ENCODE peak calls at places on chromosomes 3 and 15, in six cellular contexts. X is psoas muscle, R is fibroblast of lung, P is cardiac muscle cell, S is Caco-2, U is Karpas-422. D is an unnamed sample. For H3K36me3, the result is how much of the 10 kb centered on the place peaks cover.

GRCh38 chr3:166283856-166284255 is 446.6 kb upstream of the BCHE start:
- DNase-seq in U (no peak), S (no peak), P (peak), R (peak), X (no peak), D (no peak)

GRCh38 chr15:69056365-69056764 is 41.9 kb downstream of the NOX5 start:
- DNase-seq in S (peak), X (no peak), P (no peak), R (no peak), U (no peak), D (no peak)

GRCh38 chr3:24048843-24049242 is 103.8 kb downstream of the NR1D2 start:
- DNase-seq in P (peak), X (no peak), R (no peak), U (no peak), S (no peak), D (no peak)

GRCh38 chr3:81024560-81024959 is 736.9 kb downstream of the GBE1 start:
- DNase-seq in R (no peak), X (no peak), P (no peak), S (no peak), U (peak), D (no peak)

GRCh38 chr3:85939026-85939616 is 980.3 kb downstream of the CADM2 start:
- DNase-seq in U (no peak), R (peak), P (no peak), S (no peak), X (no peak), D (no peak)

GRCh38 chr15:88219623-88220022 is 36.9 kb downstream of the NTRK3 start:
- DNase-seq in U (no peak), P (no peak), X (no peak), S (no peak), R (no peak), D (no peak)

GRCh38 chr3:156688849-156689452 is 14.6 kb downstream of the TIPARP start:
- DNase-seq in R (no peak), X (no peak), P (no peak), U (no peak), S (no peak), D (no peak)

GRCh38 chr3:119084371-119085069 is 49.9 kb upstream of the IGSF11 start:
- DNase-seq in P (no peak), U (no peak), S (no peak), R (no peak), X (no peak), D (no peak)

GRCh38 chr3:171791695-171792082 is 18.6 kb downstream of the PLD1 start:
- DNase-seq in S (no peak), U (no peak), P (peak), X (no peak), R (peak), D (no peak)

GRCh38 chr15:50471072-50471471 is 46.9 kb downstream of the USP8 start:
- DNase-seq in U (no peak), X (no peak), R (no peak), P (no peak), S (no peak), D (no peak)

GRCh38 chr15:90530250-90531051 is 728 bp downstream of the CRTC3 start:
- DNase-seq in R (peak), S (peak), U (peak), X (peak), P (peak), D (peak)

GRCh38 chr15:53328341-53328740 is 431.1 kb downstream of the WDR72 start:
- DNase-seq in S (no peak), R (no peak), X (no peak), U (no peak), P (no peak), D (no peak)

GRCh38 chr15:25947336-25948080 is 84.4 kb upstream of the ATP10A start:
- DNase-seq in P (no peak), X (no peak), S (peak), R (no peak), U (no peak), D (no peak)

GRCh38 chr3:146222204-146223046 is 28.5 kb downstream of the PLSCR4 start:
- DNase-seq in R (peak), P (peak), X (no peak), S (peak), U (no peak), D (no peak)

GRCh38 chr15:26503998-26504397 is 268.9 kb downstream of the GABRB3 start:
- DNase-seq in P (no peak), U (no peak), R (no peak), X (no peak), S (no peak), D (no peak)

GRCh38 chr15:29029651-29030195 is 143.9 kb downstream of the APBA2 start:
- DNase-seq in S (no peak), X (no peak), U (no peak), P (no peak), R (no peak), D (no peak)
- H3K4me3 ChIP-seq in S (no peak), X (no peak), U (no peak), P (no peak), R (no peak), D (no peak)

GRCh38 chr3:15253023-15253697 is 47.1 kb downstream of the CAPN7 start:
- DNase-seq in R (no peak), U (no peak), P (no peak), S (no peak), X (no peak), D (no peak)

GRCh38 chr3:15260531-15260930 is 54.5 kb downstream of the CAPN7 start:
- DNase-seq in X (no peak), R (no peak), S (no peak), U (no peak), P (no peak), D (no peak)

GRCh38 chr3:15256861-15257341 is 50.9 kb downstream of the CAPN7 start:
- DNase-seq in P (no peak), S (no peak), U (no peak), R (no peak), X (no peak), D (no peak)

GRCh38 chr3:15258720-15259119 is 52.7 kb downstream of the CAPN7 start:
- DNase-seq in S (no peak), R (no peak), U (no peak), X (no peak), P (no peak), D (no peak)

DNA sequence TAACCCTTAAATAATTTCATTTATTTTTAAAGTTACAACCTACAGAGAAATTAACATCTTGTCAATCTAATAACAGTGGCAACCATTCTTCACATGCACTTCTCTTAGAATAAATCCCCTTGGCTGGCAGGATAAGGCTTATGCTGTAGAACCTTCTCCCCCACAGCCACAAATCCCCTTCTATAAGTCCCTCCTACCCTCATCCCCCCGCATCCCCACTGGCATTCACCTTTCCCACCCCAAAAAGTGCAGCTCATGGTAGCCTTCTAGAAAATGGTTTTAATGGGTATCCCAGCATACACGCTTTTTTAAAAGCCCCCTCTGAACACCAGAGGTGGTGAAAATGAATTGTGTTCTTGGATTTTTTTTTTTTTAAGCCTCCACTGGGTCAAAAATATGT is 49.2 kb downstream of the CAPN7 start:
- DNase-seq in R (no peak), S (no peak), U (no peak), X (no peak), P (no peak), D (no peak)
- H3K36me3 ChIP-seq in R (under half), S (under half), U (under half), X (half or more), P (under half), D (half or more)

GRCh38 chr15:98150531-98150930 is 190.0 kb downstream of the ARRDC4 start:
- DNase-seq in S (no peak), P (no peak), R (no peak), X (no peak), U (no peak), D (no peak)
- H3K4me3 ChIP-seq in S (no peak), P (no peak), R (no peak), X (no peak), U (no peak), D (no peak)

GRCh38 chr3:50095352-50095998 is 6.8 kb downstream of the RBM5 start:
- DNase-seq in R (no peak), P (no peak), U (no peak), S (no peak), X (no peak), D (no peak)
- H3K36me3 ChIP-seq in R (under half), P (half or more), U (half or more), S (under half), X (half or more), D (half or more)

GRCh38 chr3:12904951-12905315 is 63.6 kb upstream of the RPL32 start:
- DNase-seq in P (no peak), X (peak), R (no peak), U (no peak), S (no peak), D (no peak)

GRCh38 chr3:12906916-12907290 is 65.5 kb upstream of the RPL32 start:
- DNase-seq in P (no peak), U (no peak), X (no peak), S (no peak), R (no peak), D (no peak)

GRCh38 chr3:12903881-12904280 is 62.5 kb upstream of the RPL32 start:
- DNase-seq in X (no peak), S (no peak), R (no peak), U (no peak), P (no peak), D (no peak)

GRCh38 chr3:12906141-12906915 is 65.0 kb upstream of the RPL32 start:
- DNase-seq in P (no peak), U (no peak), R (no peak), X (no peak), S (no peak), D (no peak)

DNA sequence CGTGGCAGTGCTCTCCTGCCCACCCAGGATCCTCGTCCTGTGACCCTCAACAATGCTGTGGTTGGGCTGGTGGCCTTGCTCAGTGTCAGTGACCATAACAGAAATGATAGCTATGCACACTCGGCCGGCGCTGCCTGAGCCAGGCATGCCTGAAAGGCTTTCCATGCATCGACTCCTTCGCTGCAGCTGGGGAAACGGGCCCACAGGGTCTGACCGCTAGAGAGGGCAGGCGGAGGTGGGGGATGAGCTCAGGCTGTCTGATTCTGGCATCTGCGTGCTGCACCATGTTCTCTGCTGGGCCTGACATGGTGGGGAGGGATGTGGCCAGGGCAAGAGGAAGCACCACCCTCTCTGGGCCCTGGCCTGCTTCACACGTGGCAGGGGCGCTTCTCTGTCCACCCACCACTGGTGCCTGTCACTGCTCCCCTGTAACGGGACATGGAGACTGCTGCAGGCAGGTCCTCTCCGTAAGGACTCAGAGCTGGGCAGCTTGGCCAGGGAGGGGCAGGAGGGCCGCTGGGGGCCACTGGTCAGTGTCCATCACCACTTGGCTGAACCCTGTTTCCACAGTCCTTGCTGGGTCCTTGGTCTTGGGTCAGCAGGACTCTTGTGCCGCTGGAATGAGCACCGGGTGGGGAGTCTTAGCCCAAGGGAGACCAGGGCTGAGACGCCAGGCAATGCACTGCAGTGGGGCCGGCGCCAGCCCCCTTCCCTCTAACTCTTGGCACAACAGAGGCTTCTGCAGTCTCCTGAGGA is 64.1 kb upstream of the RPL32 start:
- DNase-seq in P (no peak), X (no peak), U (no peak), S (no peak), R (no peak), D (no peak)
- H3K4me3 ChIP-seq in P (no peak), X (no peak), U (no peak), S (no peak), R (no peak), D (no peak)

GRCh38 chr3:183644244-183644643 is 8.8 kb downstream of the KLHL24 start:
- DNase-seq in X (no peak), U (no peak), R (no peak), S (no peak), P (no peak), D (no peak)
- H3K36me3 ChIP-seq in X (under half), U (under half), R (under half), S (under half), P (under half), D (under half)

GRCh38 chr3:42164635-42165034 is 73.5 kb downstream of the TRAK1 start:
- DNase-seq in R (no peak), S (peak), P (no peak), X (no peak), U (no peak), D (no peak)

GRCh38 chr3:42166214-42166613 is 75.1 kb downstream of the TRAK1 start:
- DNase-seq in S (no peak), R (no peak), P (no peak), U (no peak), X (no peak), D (no peak)

GRCh38 chr3:42169579-42169978 is 78.4 kb downstream of the TRAK1 start:
- DNase-seq in P (no peak), X (no peak), R (no peak), S (no peak), U (peak), D (no peak)

GRCh38 chr3:42165211-42165610 is 74.1 kb downstream of the TRAK1 start:
- DNase-seq in U (no peak), X (no peak), R (no peak), P (no peak), S (no peak), D (no peak)

GRCh38 chr3:42166662-42167300 is 75.6 kb downstream of the TRAK1 start:
- DNase-seq in P (no peak), X (no peak), R (no peak), S (no peak), U (no peak), D (no peak)
- H3K4me3 ChIP-seq in P (no peak), X (no peak), R (no peak), S (no peak), U (no peak), D (no peak)

GRCh38 chr3:14418670-14419250 is 16.4 kb downstream of the SLC6A6 start:
- DNase-seq in U (no peak), S (peak), R (no peak), X (no peak), P (no peak), D (no peak)

GRCh38 chr3:14414841-14415464 is 12.5 kb downstream of the SLC6A6 start:
- DNase-seq in S (no peak), U (no peak), P (no peak), R (no peak), X (no peak), D (no peak)

GRCh38 chr3:14416453-14416852 is 14.0 kb downstream of the SLC6A6 start:
- DNase-seq in S (no peak), R (no peak), X (no peak), P (no peak), U (no peak), D (no peak)

GRCh38 chr3:14415501-14415900 is 13.1 kb downstream of the SLC6A6 start:
- DNase-seq in X (no peak), P (peak), R (no peak), U (no peak), S (no peak), D (no peak)

GRCh38 chr3:14418259-14418658 is 15.9 kb downstream of the SLC6A6 start:
- DNase-seq in P (no peak), U (no peak), X (no peak), R (no peak), S (no peak), D (no peak)
- H3K36me3 ChIP-seq in P (under half), U (under half), X (under half), R (under half), S (under half), D (under half)

DNA sequence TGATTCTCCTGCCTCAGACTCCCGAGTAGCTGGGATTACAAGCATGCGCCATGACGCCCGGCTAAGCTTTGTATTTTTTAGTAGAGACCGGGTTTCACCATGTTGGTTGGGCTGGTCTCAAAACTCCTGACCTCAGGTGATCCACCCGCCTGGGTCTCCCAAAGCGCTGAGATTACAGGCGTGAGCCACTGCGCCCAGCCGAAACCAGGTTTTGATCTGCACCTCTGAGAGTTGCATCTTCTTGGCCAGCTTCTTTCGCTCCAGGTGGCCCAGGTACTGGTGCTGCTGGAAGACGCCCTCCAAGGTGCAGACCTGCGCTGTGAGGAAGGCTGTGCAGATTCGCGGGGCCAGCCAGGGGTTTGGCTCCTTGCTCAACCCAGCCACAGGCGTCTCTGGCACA is 275.4 kb upstream of the LRRC3B start:
- DNase-seq in P (no peak), S (no peak), R (no peak), U (no peak), X (no peak), D (no peak)
- H3K4me3 ChIP-seq in P (no peak), S (no peak), R (no peak), U (no peak), X (no peak), D (no peak)